ENCODE peak calls at places on chromosomes 13 and 19, in six cellular contexts. One of them, this sample, is unnamed. For H3K36me3 and H3K27me3, the result is how much of the 10 kb centered on the place peaks cover.

GRCh38 chr13:45167611-45168554 is 33.0 kb downstream of the KCTD4 start:
- DNase-seq in transverse colon: peak
- DNase-seq in sigmoid colon: no peak
- DNase-seq in SJSA1: peak
- DNase-seq in ascending aorta: no peak
- DNase-seq in effector memory CD4-positive, alpha-beta T cell: no peak
- DNase-seq in this sample: no peak

GRCh38 chr13:113458218-113459065 is 5.2 kb upstream of the ADPRHL1 start:
- DNase-seq in transverse colon: no peak
- DNase-seq in sigmoid colon: peak
- DNase-seq in SJSA1: peak
- DNase-seq in ascending aorta: no peak
- DNase-seq in effector memory CD4-positive, alpha-beta T cell: no peak
- DNase-seq in this sample: peak

GRCh38 chr13:49858183-49858856 is 65.8 kb upstream of the KPNA3 start:
- DNase-seq in transverse colon: peak
- DNase-seq in sigmoid colon: no peak
- DNase-seq in SJSA1: peak
- DNase-seq in ascending aorta: no peak
- DNase-seq in effector memory CD4-positive, alpha-beta T cell: no peak
- DNase-seq in this sample: no peak

GRCh38 chr19:13839938-13840750 is 36.8 kb upstream of the NANOS3 start:
- DNase-seq in transverse colon: peak
- DNase-seq in sigmoid colon: peak
- DNase-seq in SJSA1: peak
- DNase-seq in ascending aorta: peak
- DNase-seq in effector memory CD4-positive, alpha-beta T cell: no peak
- DNase-seq in this sample: peak

GRCh38 chr19:35756373-35757230 is at the start of gene HSPB6:
- DNase-seq in transverse colon: peak
- DNase-seq in sigmoid colon: peak
- DNase-seq in SJSA1: no peak
- DNase-seq in ascending aorta: peak
- DNase-seq in effector memory CD4-positive, alpha-beta T cell: no peak
- DNase-seq in this sample: peak

GRCh38 chr19:49151339-49152217 is 3.6 kb downstream of the HRC start:
- DNase-seq in transverse colon: peak
- DNase-seq in sigmoid colon: peak
- DNase-seq in SJSA1: no peak
- DNase-seq in ascending aorta: peak
- DNase-seq in effector memory CD4-positive, alpha-beta T cell: peak
- DNase-seq in this sample: peak

GRCh38 chr13:66829803-66830202 is 400.3 kb downstream of the PCDH9 start:
- DNase-seq in transverse colon: no peak
- DNase-seq in sigmoid colon: no peak
- DNase-seq in SJSA1: no peak
- DNase-seq in ascending aorta: no peak
- DNase-seq in effector memory CD4-positive, alpha-beta T cell: no peak
- DNase-seq in this sample: no peak

GRCh38 chr13:71852082-71852481 is 14.9 kb downstream of the DACH1 start:
- DNase-seq in transverse colon: no peak
- DNase-seq in sigmoid colon: no peak
- DNase-seq in SJSA1: no peak
- DNase-seq in ascending aorta: no peak
- DNase-seq in effector memory CD4-positive, alpha-beta T cell: no peak
- DNase-seq in this sample: peak

GRCh38 chr13:113114511-113115362 is 7.9 kb upstream of the F10 start:
- DNase-seq in transverse colon: peak
- DNase-seq in sigmoid colon: peak
- DNase-seq in SJSA1: no peak
- DNase-seq in ascending aorta: peak
- DNase-seq in effector memory CD4-positive, alpha-beta T cell: no peak
- DNase-seq in this sample: peak

GRCh38 chr13:81302677-81303076 is 961.8 kb upstream of the SPRY2 start:
- DNase-seq in transverse colon: no peak
- DNase-seq in sigmoid colon: no peak
- DNase-seq in SJSA1: no peak
- DNase-seq in ascending aorta: no peak
- DNase-seq in effector memory CD4-positive, alpha-beta T cell: no peak
- DNase-seq in this sample: no peak

GRCh38 chr13:84528408-84529055 is 646.3 kb upstream of the SLITRK1 start:
- DNase-seq in transverse colon: no peak
- DNase-seq in sigmoid colon: no peak
- DNase-seq in SJSA1: no peak
- DNase-seq in ascending aorta: no peak
- DNase-seq in effector memory CD4-positive, alpha-beta T cell: no peak
- DNase-seq in this sample: no peak

GRCh38 chr13:111202745-111203144 is 87.6 kb downstream of the ARHGEF7 start:
- DNase-seq in transverse colon: no peak
- DNase-seq in sigmoid colon: no peak
- DNase-seq in SJSA1: peak
- DNase-seq in ascending aorta: peak
- DNase-seq in effector memory CD4-positive, alpha-beta T cell: no peak
- DNase-seq in this sample: no peak

GRCh38 chr19:14525729-14526128 is 3.7 kb upstream of the TECR start:
- DNase-seq in transverse colon: no peak
- DNase-seq in sigmoid colon: no peak
- DNase-seq in SJSA1: no peak
- DNase-seq in ascending aorta: no peak
- DNase-seq in effector memory CD4-positive, alpha-beta T cell: no peak
- DNase-seq in this sample: no peak

GRCh38 chr13:20049558-20050473 is 91.3 kb downstream of the ZMYM2 start:
- DNase-seq in transverse colon: no peak
- DNase-seq in sigmoid colon: no peak
- DNase-seq in SJSA1: no peak
- DNase-seq in ascending aorta: no peak
- DNase-seq in effector memory CD4-positive, alpha-beta T cell: no peak
- DNase-seq in this sample: no peak

GRCh38 chr13:39676315-39676876 is 20.9 kb downstream of the COG6 start:
- DNase-seq in transverse colon: no peak
- DNase-seq in sigmoid colon: no peak
- DNase-seq in SJSA1: peak
- DNase-seq in ascending aorta: no peak
- DNase-seq in effector memory CD4-positive, alpha-beta T cell: no peak
- DNase-seq in this sample: peak

GRCh38 chr13:26469602-26470001 is 87.9 kb upstream of the WASF3 start:
- DNase-seq in transverse colon: no peak
- DNase-seq in sigmoid colon: no peak
- DNase-seq in SJSA1: no peak
- DNase-seq in ascending aorta: no peak
- DNase-seq in effector memory CD4-positive, alpha-beta T cell: no peak
- DNase-seq in this sample: no peak

GRCh38 chr13:51277943-51278342 is 55.7 kb downstream of the FAM124A start:
- DNase-seq in transverse colon: no peak
- DNase-seq in sigmoid colon: peak
- DNase-seq in SJSA1: no peak
- DNase-seq in ascending aorta: no peak
- DNase-seq in effector memory CD4-positive, alpha-beta T cell: no peak
- DNase-seq in this sample: no peak

GRCh38 chr13:110412132-110412912 is 105.2 kb downstream of the COL4A2 start:
- DNase-seq in transverse colon: peak
- DNase-seq in sigmoid colon: peak
- DNase-seq in SJSA1: peak
- DNase-seq in ascending aorta: peak
- DNase-seq in effector memory CD4-positive, alpha-beta T cell: peak
- DNase-seq in this sample: peak

GRCh38 chr19:409006-409514 is at the start of gene C2CD4C:
- DNase-seq in transverse colon: no peak
- DNase-seq in sigmoid colon: no peak
- DNase-seq in SJSA1: no peak
- DNase-seq in ascending aorta: peak
- DNase-seq in effector memory CD4-positive, alpha-beta T cell: no peak
- DNase-seq in this sample: no peak

GRCh38 chr19:17183858-17184271 is 31.3 kb upstream of the USE1 start:
- DNase-seq in transverse colon: no peak
- DNase-seq in sigmoid colon: no peak
- DNase-seq in SJSA1: no peak
- DNase-seq in ascending aorta: no peak
- DNase-seq in effector memory CD4-positive, alpha-beta T cell: no peak
- DNase-seq in this sample: no peak

GRCh38 chr13:20393273-20394235 is 132.1 kb downstream of the CRYL1 start:
- DNase-seq in transverse colon: no peak
- DNase-seq in sigmoid colon: no peak
- DNase-seq in SJSA1: no peak
- DNase-seq in ascending aorta: no peak
- DNase-seq in effector memory CD4-positive, alpha-beta T cell: no peak
- DNase-seq in this sample: no peak

GRCh38 chr19:36916991-36917390 is 859 bp downstream of the ZNF568 start:
- DNase-seq in transverse colon: no peak
- DNase-seq in sigmoid colon: no peak
- DNase-seq in SJSA1: no peak
- DNase-seq in ascending aorta: no peak
- DNase-seq in effector memory CD4-positive, alpha-beta T cell: no peak
- DNase-seq in this sample: no peak

GRCh38 chr19:6674868-6675305 is 4.9 kb upstream of the TNFSF14 start:
- DNase-seq in transverse colon: peak
- DNase-seq in sigmoid colon: no peak
- DNase-seq in SJSA1: peak
- DNase-seq in ascending aorta: peak
- DNase-seq in effector memory CD4-positive, alpha-beta T cell: peak
- DNase-seq in this sample: peak

GRCh38 chr19:37692956-37693660 is 26.5 kb downstream of the ZNF607 start:
- DNase-seq in transverse colon: no peak
- DNase-seq in sigmoid colon: no peak
- DNase-seq in SJSA1: no peak
- DNase-seq in ascending aorta: no peak
- DNase-seq in effector memory CD4-positive, alpha-beta T cell: no peak
- DNase-seq in this sample: no peak

GRCh38 chr13:23007430-23007829 is 173.3 kb upstream of the SGCG start:
- DNase-seq in transverse colon: no peak
- DNase-seq in sigmoid colon: no peak
- DNase-seq in SJSA1: no peak
- DNase-seq in ascending aorta: no peak
- DNase-seq in effector memory CD4-positive, alpha-beta T cell: no peak
- DNase-seq in this sample: no peak

GRCh38 chr19:18093439-18094161 is 4.0 kb upstream of the MAST3 start:
- DNase-seq in transverse colon: no peak
- DNase-seq in sigmoid colon: no peak
- DNase-seq in SJSA1: no peak
- DNase-seq in ascending aorta: no peak
- DNase-seq in effector memory CD4-positive, alpha-beta T cell: no peak
- DNase-seq in this sample: peak

GRCh38 chr19:50728084-50728737 is 5.0 kb downstream of the CLEC11A start:
- DNase-seq in transverse colon: peak
- DNase-seq in sigmoid colon: peak
- DNase-seq in SJSA1: no peak
- DNase-seq in ascending aorta: peak
- DNase-seq in effector memory CD4-positive, alpha-beta T cell: no peak
- DNase-seq in this sample: peak

GRCh38 chr19:2013683-2013961 is 1.9 kb downstream of the BTBD2 start:
- DNase-seq in transverse colon: no peak
- DNase-seq in sigmoid colon: no peak
- DNase-seq in SJSA1: no peak
- DNase-seq in ascending aorta: no peak
- DNase-seq in effector memory CD4-positive, alpha-beta T cell: no peak
- DNase-seq in this sample: peak

GRCh38 chr19:2015611-2015950 is at the start of gene BTBD2:
- DNase-seq in transverse colon: peak
- DNase-seq in sigmoid colon: peak
- DNase-seq in SJSA1: no peak
- DNase-seq in ascending aorta: no peak
- DNase-seq in effector memory CD4-positive, alpha-beta T cell: peak
- DNase-seq in this sample: no peak

GRCh38 chr19:2014081-2014693 is 1.3 kb downstream of the BTBD2 start:
- DNase-seq in transverse colon: no peak
- DNase-seq in sigmoid colon: peak
- DNase-seq in SJSA1: no peak
- DNase-seq in ascending aorta: no peak
- DNase-seq in effector memory CD4-positive, alpha-beta T cell: no peak
- DNase-seq in this sample: peak

GRCh38 chr19:2014731-2015610 is 543 bp downstream of the BTBD2 start:
- DNase-seq in transverse colon: no peak
- DNase-seq in sigmoid colon: peak
- DNase-seq in SJSA1: no peak
- DNase-seq in ascending aorta: no peak
- DNase-seq in effector memory CD4-positive, alpha-beta T cell: no peak
- DNase-seq in this sample: peak

GRCh38 chr19:2016041-2016807 is 710 bp upstream of the BTBD2 start:
- DNase-seq in transverse colon: peak
- DNase-seq in sigmoid colon: peak
- DNase-seq in SJSA1: no peak
- DNase-seq in ascending aorta: peak
- DNase-seq in effector memory CD4-positive, alpha-beta T cell: peak
- DNase-seq in this sample: peak
- H3K4me3 ChIP-seq in transverse colon: no peak
- H3K4me3 ChIP-seq in sigmoid colon: no peak
- H3K4me3 ChIP-seq in SJSA1: peak
- H3K4me3 ChIP-seq in ascending aorta: peak
- H3K4me3 ChIP-seq in effector memory CD4-positive, alpha-beta T cell: no peak
- H3K4me3 ChIP-seq in this sample: no peak

GRCh38 chr19:5141278-5141925 is 172.5 kb downstream of the KDM4B start:
- DNase-seq in transverse colon: no peak
- DNase-seq in sigmoid colon: no peak
- DNase-seq in SJSA1: no peak
- DNase-seq in ascending aorta: no peak
- DNase-seq in effector memory CD4-positive, alpha-beta T cell: no peak
- DNase-seq in this sample: no peak

GRCh38 chr19:5143471-5144411 is 174.8 kb downstream of the KDM4B start:
- DNase-seq in transverse colon: no peak
- DNase-seq in sigmoid colon: no peak
- DNase-seq in SJSA1: no peak
- DNase-seq in ascending aorta: no peak
- DNase-seq in effector memory CD4-positive, alpha-beta T cell: no peak
- DNase-seq in this sample: peak

GRCh38 chr19:5144545-5145179 is 175.7 kb downstream of the KDM4B start:
- DNase-seq in transverse colon: no peak
- DNase-seq in sigmoid colon: no peak
- DNase-seq in SJSA1: no peak
- DNase-seq in ascending aorta: no peak
- DNase-seq in effector memory CD4-positive, alpha-beta T cell: no peak
- DNase-seq in this sample: peak

GRCh38 chr19:5141926-5142724 is 173.2 kb downstream of the KDM4B start:
- DNase-seq in transverse colon: no peak
- DNase-seq in sigmoid colon: no peak
- DNase-seq in SJSA1: no peak
- DNase-seq in ascending aorta: no peak
- DNase-seq in effector memory CD4-positive, alpha-beta T cell: no peak
- DNase-seq in this sample: peak

GRCh38 chr19:5142725-5143097 is 173.8 kb downstream of the KDM4B start:
- DNase-seq in transverse colon: no peak
- DNase-seq in sigmoid colon: no peak
- DNase-seq in SJSA1: no peak
- DNase-seq in ascending aorta: no peak
- DNase-seq in effector memory CD4-positive, alpha-beta T cell: no peak
- DNase-seq in this sample: peak
- H3K36me3 ChIP-seq in transverse colon: under half
- H3K36me3 ChIP-seq in sigmoid colon: half or more
- H3K36me3 ChIP-seq in SJSA1: under half
- H3K36me3 ChIP-seq in ascending aorta: half or more
- H3K36me3 ChIP-seq in effector memory CD4-positive, alpha-beta T cell: under half
- H3K36me3 ChIP-seq in this sample: under half

GRCh38 chr19:30228726-30229523 is 143.3 kb upstream of the ZNF536 start:
- DNase-seq in transverse colon: no peak
- DNase-seq in sigmoid colon: peak
- DNase-seq in SJSA1: peak
- DNase-seq in ascending aorta: no peak
- DNase-seq in effector memory CD4-positive, alpha-beta T cell: no peak
- DNase-seq in this sample: peak
- H3K27me3 ChIP-seq in transverse colon: half or more
- H3K27me3 ChIP-seq in sigmoid colon: under half
- H3K27me3 ChIP-seq in SJSA1: half or more
- H3K27me3 ChIP-seq in ascending aorta: under half
- H3K27me3 ChIP-seq in effector memory CD4-positive, alpha-beta T cell: under half
- H3K27me3 ChIP-seq in this sample: half or more

GRCh38 chr13:97142452-97142851 is 79.7 kb upstream of the MBNL2 start:
- DNase-seq in transverse colon: peak
- DNase-seq in sigmoid colon: no peak
- DNase-seq in SJSA1: peak
- DNase-seq in ascending aorta: no peak
- DNase-seq in effector memory CD4-positive, alpha-beta T cell: no peak
- DNase-seq in this sample: peak
- H3K4me3 ChIP-seq in transverse colon: peak
- H3K4me3 ChIP-seq in sigmoid colon: no peak
- H3K4me3 ChIP-seq in SJSA1: peak
- H3K4me3 ChIP-seq in ascending aorta: peak
- H3K4me3 ChIP-seq in effector memory CD4-positive, alpha-beta T cell: no peak
- H3K4me3 ChIP-seq in this sample: no peak

This sample was measured in H7.